ENCODE peak calls at places on chromosomes 12 and 14, in six cellular contexts. W, H, O, C, U and Y are unnamed samples. For H3K9me3, the result is how much of the 10 kb centered on the place peaks cover.

GRCh38 chr12:120242971-120243699 is 22.4 kb downstream of the PXN start:
- DNase-seq in W (no peak), H (no peak), O (no peak), C (no peak), U (peak), Y (no peak)

GRCh38 chr14:94750371-94750770 is 19.5 kb downstream of the GSC start:
- DNase-seq in W (no peak), H (no peak), O (no peak), C (no peak), U (no peak), Y (peak)

GRCh38 chr12:122687091-122687490 is 16.1 kb downstream of the HCAR2 start:
- DNase-seq in W (no peak), H (no peak), O (peak), C (no peak), U (no peak), Y (no peak)

GRCh38 chr12:19480459-19480858 is 41.2 kb downstream of the AEBP2 start:
- DNase-seq in W (no peak), H (no peak), O (no peak), C (no peak), U (no peak), Y (no peak)

GRCh38 chr12:76621582-76622024 is 62.0 kb upstream of the OSBPL8 start:
- DNase-seq in W (peak), H (peak), O (peak), C (peak), U (peak), Y (peak)

GRCh38 chr12:114368685-114369084 is 37.3 kb downstream of the TBX5 start:
- DNase-seq in W (peak), H (no peak), O (no peak), C (no peak), U (peak), Y (no peak)

GRCh38 chr14:92751819-92752218 is 3.4 kb upstream of the LGMN start:
- DNase-seq in W (no peak), H (no peak), O (no peak), C (no peak), U (no peak), Y (peak)

GRCh38 chr12:116302200-116303075 is 24.9 kb upstream of the MED13L start:
- DNase-seq in W (no peak), H (no peak), O (no peak), C (no peak), U (no peak), Y (peak)

GRCh38 chr14:28001002-28001401 is 765.6 kb upstream of the FOXG1 start:
- DNase-seq in W (no peak), H (no peak), O (no peak), C (no peak), U (no peak), Y (no peak)

GRCh38 chr14:64637735-64638473 is 66.3 kb upstream of the PLEKHG3 start:
- DNase-seq in W (no peak), H (no peak), O (no peak), C (no peak), U (no peak), Y (no peak)

GRCh38 chr14:32478027-32478426 is 148.9 kb downstream of the AKAP6 start:
- DNase-seq in W (no peak), H (no peak), O (peak), C (no peak), U (no peak), Y (no peak)

GRCh38 chr14:80942158-80942738 is 710 bp upstream of the CEP128 start:
- DNase-seq in W (no peak), H (peak), O (no peak), C (no peak), U (no peak), Y (no peak)

GRCh38 chr14:60977848-60978247 is 3.0 kb downstream of the TRMT5 start:
- DNase-seq in W (no peak), H (no peak), O (no peak), C (no peak), U (no peak), Y (no peak)

GRCh38 chr12:49865109-49865781 is 22.3 kb upstream of the BCDIN3D start:
- DNase-seq in W (no peak), H (no peak), O (no peak), C (no peak), U (no peak), Y (no peak)
- H3K9me3 ChIP-seq in W (under half), H (under half), O (under half), C (under half), U (under half), Y (under half)

DNA sequence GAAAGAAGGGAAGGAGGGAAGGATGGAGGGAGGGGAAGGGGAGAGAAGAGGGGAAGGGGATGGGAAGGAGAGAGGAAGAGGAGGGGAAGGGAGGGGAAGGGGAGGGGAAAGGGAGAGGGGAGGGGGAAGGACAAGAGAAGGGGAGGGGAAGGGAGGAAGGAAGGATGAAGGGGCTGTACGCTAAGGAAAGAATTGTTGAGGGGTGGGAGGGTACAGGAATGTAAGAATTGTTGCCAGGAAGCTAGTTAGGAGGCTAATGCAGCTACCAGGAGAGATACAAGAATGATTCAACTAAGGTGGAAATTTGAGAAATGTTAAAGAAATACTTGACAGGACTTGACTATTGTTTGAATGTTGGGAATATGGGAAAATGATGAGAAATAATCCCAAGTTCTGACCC is 261.2 kb downstream of the DPF3 start:
- DNase-seq in W (no peak), H (no peak), O (no peak), C (no peak), U (no peak), Y (no peak)
- H3K27ac ChIP-seq in W (no peak), H (no peak), O (no peak), C (no peak), U (no peak), Y (no peak)

DNA sequence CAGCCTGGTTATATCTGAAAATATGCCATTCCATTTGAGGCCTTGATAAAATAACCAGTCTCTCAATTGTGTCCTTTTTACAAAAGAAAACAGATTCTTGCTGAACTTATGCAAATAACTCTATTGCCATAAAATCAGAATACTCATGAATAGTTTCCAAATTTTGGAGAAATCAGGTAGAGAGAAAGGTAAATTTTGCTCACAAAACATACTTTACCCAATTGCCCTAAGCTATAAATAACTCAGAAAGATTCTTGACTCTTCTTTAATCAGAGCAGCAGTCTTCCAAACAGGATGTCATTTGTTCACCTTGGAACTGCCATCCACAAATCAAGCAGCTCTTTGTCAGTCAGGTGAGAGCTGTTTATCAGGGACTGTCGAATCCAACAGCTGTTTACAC is 12.6 kb downstream of the ZNF26 start:
- DNase-seq in W (no peak), H (no peak), O (no peak), C (no peak), U (no peak), Y (no peak)
- H3K9me3 ChIP-seq in W (under half), H (half or more), O (under half), C (half or more), U (under half), Y (under half)

DNA sequence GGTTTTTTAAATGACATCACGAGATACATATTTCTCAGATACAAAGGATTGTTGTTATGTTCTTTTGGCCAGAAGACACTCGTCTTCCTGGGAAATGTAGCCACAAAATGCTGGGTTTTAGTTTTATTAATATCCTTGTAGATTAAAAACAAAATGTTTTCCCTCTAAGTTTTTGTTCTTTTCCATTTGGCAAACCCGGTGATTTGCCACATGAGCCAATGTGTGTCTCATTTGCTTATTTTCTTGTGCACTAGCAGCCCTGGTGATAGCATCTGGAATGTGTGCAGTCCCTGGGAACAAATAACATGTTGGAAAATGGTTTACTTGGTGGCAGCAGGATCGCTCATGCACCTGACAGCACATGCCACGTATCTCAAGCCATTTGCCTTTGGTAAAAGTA is 61.0 kb downstream of the HMGA2 start:
- DNase-seq in W (no peak), H (no peak), O (no peak), C (no peak), U (no peak), Y (no peak)
- H3K27ac ChIP-seq in W (no peak), H (no peak), O (peak), C (no peak), U (no peak), Y (no peak)

GRCh38 chr12:46246021-46246700 is 22.7 kb downstream of the SLC38A1 start:
- DNase-seq in W (no peak), H (peak), O (no peak), C (no peak), U (no peak), Y (no peak)
- H3K9me3 ChIP-seq in W (under half), H (under half), O (under half), C (under half), U (under half), Y (under half)

GRCh38 chr14:56841611-56842010 is 31.3 kb upstream of the OTX2 start:
- DNase-seq in W (no peak), H (no peak), O (no peak), C (no peak), U (no peak), Y (no peak)
- H3K27ac ChIP-seq in W (no peak), H (no peak), O (no peak), C (no peak), U (no peak), Y (no peak)